ENCODE peak calls at places on chromosomes 16 and 17, in eight cellular contexts. D is body of pancreas; I is stimulated activated CD4-positive, alpha-beta T cell treated with anti-CD3 and anti-CD28 coated beads, Interleukin-12 subunit alpha, Interleukin-12 subunit beta, amount 100 ng/mL, for 4 hours; G is NCI-H2029; O is GM23338; U is CD8-positive, alpha-beta memory T cell; J is CD4-positive, CD25-positive, alpha-beta regulatory T cell; K is activated naive CD4-positive, alpha-beta T cell. B is an unnamed sample.

GRCh38 chr16:88078111-88078775 is 127.0 kb downstream of the BANP start:
- DNase-seq in D (no peak), I (no peak), G (no peak), O (no peak), U (no peak), J (no peak), K (no peak), B (no peak)

GRCh38 chr17:55769625-55770000 is 18.8 kb downstream of the PCTP start:
- DNase-seq in D (no peak), I (no peak), G (no peak), O (no peak), U (no peak), J (no peak), K (no peak), B (peak; percentile 14)

GRCh38 chr16:67848118-67848517 is 625 bp upstream of the CENPT start:
- DNase-seq in D (no peak), I (no peak), G (no peak), O (no peak), U (no peak), J (no peak), K (no peak), B (no peak)

GRCh38 chr17:45705123-45706009 is 78.8 kb upstream of the CRHR1 start:
- DNase-seq in D (no peak), I (no peak), G (no peak), O (no peak), U (no peak), J (no peak), K (no peak), B (no peak)

GRCh38 chr16:55367796-55368195 is 43.8 kb downstream of the IRX6 start:
- DNase-seq in D (no peak), I (no peak), G (no peak), O (no peak), U (no peak), J (no peak), K (no peak), B (no peak)

GRCh38 chr17:47276868-47277267 is 23.2 kb downstream of the ITGB3 start:
- DNase-seq in D (peak; percentile 66), I (no peak), G (peak; percentile 78), O (peak; percentile 70), U (no peak), J (no peak), K (no peak), B (peak; percentile 35)

GRCh38 chr17:70968302-70968701 is 799.0 kb downstream of the KCNJ2 start:
- DNase-seq in D (no peak), I (no peak), G (no peak), O (no peak), U (no peak), J (no peak), K (no peak), B (no peak)

GRCh38 chr17:3961564-3962047 is 2.6 kb downstream of the ATP2A3 start:
- DNase-seq in D (no peak), I (no peak), G (no peak), O (no peak), U (peak; percentile 19), J (peak; percentile 16), K (no peak), B (no peak)

GRCh38 chr16:86740817-86741799 is 162.8 kb downstream of the FOXL1 start:
- DNase-seq in D (no peak), I (no peak), G (no peak), O (peak; percentile 47), U (no peak), J (no peak), K (no peak), B (no peak)

GRCh38 chr16:65769055-65769465 is 597.4 kb upstream of the CDH5 start:
- DNase-seq in D (no peak), I (no peak), G (no peak), O (no peak), U (no peak), J (no peak), K (no peak), B (no peak)

GRCh38 chr16:27762441-27762840 is 212.5 kb downstream of the KATNIP start:
- DNase-seq in D (no peak), I (no peak), G (no peak), O (no peak), U (no peak), J (no peak), K (no peak), B (no peak)

GRCh38 chr17:73646409-73647305 is 2.4 kb upstream of the SDK2 start:
- DNase-seq in D (no peak), I (no peak), G (no peak), O (peak; percentile 85), U (no peak), J (no peak), K (no peak), B (no peak)

GRCh38 chr17:39553326-39553945 is 54.3 kb downstream of the NEUROD2 start:
- DNase-seq in D (no peak), I (no peak), G (no peak), O (no peak), U (no peak), J (no peak), K (no peak), B (no peak)

GRCh38 chr17:10610821-10611323 is 46.2 kb downstream of the MYH3 start:
- DNase-seq in D (no peak), I (no peak), G (no peak), O (no peak), U (no peak), J (no peak), K (no peak), B (no peak)

GRCh38 chr16:70635356-70636016 is 10.9 kb upstream of the IL34 start:
- DNase-seq in D (no peak), I (no peak), G (no peak), O (peak; percentile 40), U (no peak), J (no peak), K (no peak), B (no peak)

GRCh38 chr16:60203525-60204124 is 1469.5 kb upstream of the GOT2 start:
- DNase-seq in D (no peak), I (no peak), G (no peak), O (peak; percentile 61), U (no peak), J (no peak), K (no peak), B (no peak)

GRCh38 chr16:9658586-9658985 is 523.6 kb downstream of the GRIN2A start:
- DNase-seq in D (no peak), I (no peak), G (no peak), O (no peak), U (no peak), J (no peak), K (no peak), B (no peak)

GRCh38 chr17:77755410-77755963 is 203.0 kb upstream of the TNRC6C start:
- DNase-seq in D (no peak), I (no peak), G (no peak), O (no peak), U (no peak), J (no peak), K (no peak), B (no peak)

GRCh38 chr17:13067629-13068303 is 49.9 kb upstream of the ELAC2 start:
- DNase-seq in D (no peak), I (no peak), G (no peak), O (no peak), U (no peak), J (no peak), K (no peak), B (no peak)

GRCh38 chr17:42673885-42674754 is 2.7 kb downstream of the PLEKHH3 start:
- DNase-seq in D (no peak), I (no peak), G (no peak), O (peak; percentile 91), U (no peak), J (no peak), K (no peak), B (no peak)

GRCh38 chr16:78487471-78487870 is 388.0 kb downstream of the WWOX start:
- DNase-seq in D (no peak), I (no peak), G (no peak), O (no peak), U (no peak), J (no peak), K (no peak), B (no peak)

GRCh38 chr17:6187836-6188235 is 117.7 kb downstream of the WSCD1 start:
- DNase-seq in D (no peak), I (no peak), G (no peak), O (no peak), U (no peak), J (no peak), K (no peak), B (no peak)

GRCh38 chr16:54355251-54355650 is 68.7 kb upstream of the IRX3 start:
- DNase-seq in D (no peak), I (no peak), G (no peak), O (no peak), U (no peak), J (no peak), K (no peak), B (no peak)

GRCh38 chr16:50280932-50281331 is 14.6 kb downstream of the ADCY7 start:
- DNase-seq in D (no peak), I (no peak), G (no peak), O (no peak), U (no peak), J (no peak), K (no peak), B (no peak)

GRCh38 chr17:17019430-17019762 is 22.9 kb upstream of the MPRIP start:
- DNase-seq in D (no peak), I (no peak), G (no peak), O (no peak), U (no peak), J (no peak), K (no peak), B (no peak)

GRCh38 chr16:4512473-4512872 is 26.1 kb downstream of the CDIP1 start:
- DNase-seq in D (no peak), I (no peak), G (no peak), O (no peak), U (no peak), J (no peak), K (no peak), B (no peak)

GRCh38 chr17:45006927-45007461 is 38.9 kb upstream of the C1QL1 start:
- DNase-seq in D (no peak), I (no peak), G (no peak), O (peak; percentile 71), U (no peak), J (no peak), K (no peak), B (no peak)

GRCh38 chr17:79513805-79514535 is 96.9 kb downstream of the RBFOX3 start:
- DNase-seq in D (no peak), I (no peak), G (no peak), O (no peak), U (no peak), J (no peak), K (no peak), B (no peak)

GRCh38 chr17:2931901-2932300 is 131.5 kb downstream of the OR1D5 start:
- DNase-seq in D (no peak), I (no peak), G (no peak), O (no peak), U (no peak), J (no peak), K (no peak), B (no peak)

GRCh38 chr17:39668141-39668924 is at the start of gene PNMT:
- DNase-seq in D (peak; percentile 74), I (peak; percentile 77), G (peak; percentile 37), O (peak; percentile 90), U (peak; percentile 52), J (peak; percentile 64), K (peak; percentile 59), B (no peak)

GRCh38 chr17:61002316-61002736 is 324.7 kb downstream of the BCAS3 start:
- DNase-seq in D (no peak), I (no peak), G (peak; percentile 11), O (peak; percentile 56), U (no peak), J (peak; percentile 24), K (no peak), B (no peak)

GRCh38 chr17:43891851-43892671 is 15.3 kb downstream of the MPP2 start:
- DNase-seq in D (no peak), I (no peak), G (no peak), O (peak; percentile 53), U (no peak), J (no peak), K (no peak), B (no peak)

GRCh38 chr16:88783391-88784073 is 1.5 kb downstream of the PIEZO1 start:
- DNase-seq in D (no peak), I (no peak), G (no peak), O (no peak), U (no peak), J (no peak), K (no peak), B (no peak)

GRCh38 chr17:42266918-42267766 is 9.0 kb downstream of the STAT5B start:
- DNase-seq in D (no peak), I (no peak), G (no peak), O (no peak), U (peak; percentile 38), J (peak; percentile 58), K (no peak), B (no peak)

B was measured in GOT3.